ENCODE peak calls at places on chromosomes 4 and X, in four cellular contexts. O, U, Y and J are unnamed samples.

GRCh38 chr4:130210871-130211270 is 1114.9 kb downstream of the C4orf33 start:
- DNase-seq in O (no peak), U (no peak), Y (no peak), J (no peak)

GRCh38 chr4:38241541-38241940 is 281.3 kb downstream of the PTTG2 start:
- DNase-seq in O (no peak), U (no peak), Y (no peak), J (no peak)

GRCh38 chrX:152733261-152733975 is at the start of the genes CSAG1 and MAGEA12:
- DNase-seq in O (peak), U (no peak), Y (no peak), J (no peak)

GRCh38 chr4:6198768-6199343 is 1.5 kb downstream of the JAKMIP1 start:
- DNase-seq in O (no peak), U (no peak), Y (peak), J (peak)

GRCh38 chr4:183200453-183200852 is 101.4 kb downstream of the WWC2 start:
- DNase-seq in O (no peak), U (no peak), Y (no peak), J (peak)

GRCh38 chrX:40474205-40474626 is 106.6 kb upstream of the ATP6AP2 start:
- DNase-seq in O (no peak), U (peak), Y (peak), J (peak)

GRCh38 chrX:110407910-110408545 is 49.4 kb downstream of the RTL9 start:
- DNase-seq in O (peak), U (peak), Y (peak), J (peak)

GRCh38 chrX:133921764-133922389 is 63.5 kb downstream of the GPC3 start:
- DNase-seq in O (peak), U (peak), Y (peak), J (peak)

GRCh38 chr4:10128761-10129160 is 12.2 kb upstream of the WDR1 start:
- DNase-seq in O (no peak), U (no peak), Y (no peak), J (no peak)

GRCh38 chr4:153522800-153523089 is 56.6 kb downstream of the TMEM131L start:
- DNase-seq in O (no peak), U (no peak), Y (no peak), J (no peak)

GRCh38 chrX:15340867-15341266 is 5.5 kb upstream of the PIGA start:
- DNase-seq in O (no peak), U (no peak), Y (no peak), J (no peak)

GRCh38 chr4:53653484-53654053 is 62.3 kb upstream of the LNX1 start:
- DNase-seq in O (no peak), U (no peak), Y (no peak), J (no peak)

GRCh38 chrX:134423606-134424005 is 36.4 kb upstream of the HPRT1 start:
- DNase-seq in O (peak), U (peak), Y (no peak), J (peak)

GRCh38 chr4:53941331-53941730 is 123.1 kb downstream of the CHIC2 start:
- DNase-seq in O (no peak), U (no peak), Y (no peak), J (no peak)

GRCh38 chr4:69025191-69025998 is 70.9 kb upstream of the UGT2B7 start:
- DNase-seq in O (no peak), U (peak), Y (peak), J (peak)

GRCh38 chrX:134406230-134406794 is 53.7 kb upstream of the HPRT1 start:
- DNase-seq in O (peak), U (no peak), Y (no peak), J (no peak)

DNA sequence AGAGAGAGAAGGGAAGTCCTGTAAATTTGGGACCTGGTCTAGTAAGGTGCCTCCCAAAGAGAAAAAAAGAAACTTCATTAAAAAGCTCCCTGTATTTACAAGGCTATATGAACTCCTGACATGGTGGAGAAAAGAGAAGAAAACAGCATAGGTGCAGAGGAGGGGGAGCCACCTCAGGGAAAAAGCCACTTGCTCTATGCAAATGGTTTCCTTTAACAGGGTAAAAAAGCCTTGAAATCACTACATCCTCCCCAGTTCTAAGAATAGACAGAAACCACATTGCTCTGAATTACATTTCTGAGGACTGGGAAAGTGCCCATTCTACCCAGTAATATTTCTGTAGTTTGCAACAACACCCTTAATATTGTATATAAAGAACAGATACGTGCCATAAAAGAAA is 165.5 kb downstream of the KLF8 start:
- DNase-seq in O (no peak), U (no peak), Y (no peak), J (no peak)
- TF ChIP-seq PHF8 in O (no peak), U (no peak), Y (no peak), J (no peak)

GRCh38 chrX:80431502-80431832 is 11.2 kb downstream of the TENT5D start:
- DNase-seq in O (no peak), U (no peak), Y (no peak), J (no peak)

GRCh38 chrX:80432863-80433262 is 12.6 kb downstream of the TENT5D start:
- DNase-seq in O (no peak), U (no peak), Y (no peak), J (no peak)

GRCh38 chrX:80432441-80432840 is 12.2 kb downstream of the TENT5D start:
- DNase-seq in O (no peak), U (no peak), Y (no peak), J (no peak)

DNA sequence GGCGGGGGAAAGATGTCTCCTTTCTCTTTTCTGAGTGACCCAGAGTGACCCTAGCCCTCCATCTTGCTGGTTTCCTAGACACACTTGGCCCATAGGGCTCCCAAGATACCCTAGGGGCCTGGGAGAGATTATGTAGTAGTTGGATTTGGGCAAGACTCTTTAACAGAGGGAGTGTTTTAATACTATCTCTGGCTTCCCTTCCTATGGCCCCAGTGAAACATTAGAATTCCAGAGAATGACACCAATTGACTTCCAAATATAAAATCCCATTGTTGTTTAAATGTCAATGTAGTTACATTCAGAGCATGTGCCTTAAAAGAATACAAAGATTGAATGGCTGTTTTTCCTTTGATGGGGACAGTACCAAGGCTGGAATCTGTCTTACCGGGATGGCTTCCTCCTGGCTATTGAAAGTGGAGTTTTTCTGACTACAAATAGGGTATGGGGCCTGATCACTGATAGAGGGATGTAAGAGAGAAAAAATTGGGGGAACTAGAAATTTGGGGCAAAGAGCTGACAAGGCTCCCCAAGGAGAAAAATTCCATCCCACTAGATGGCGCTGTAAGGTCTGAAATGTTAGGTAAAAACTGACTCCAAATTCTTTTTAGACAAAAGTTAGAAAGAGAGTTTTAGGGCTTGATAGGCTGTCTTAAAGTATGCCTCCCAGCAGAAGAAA is 10.7 kb downstream of the TENT5D start:
- DNase-seq in O (peak), U (no peak), Y (peak), J (no peak)
- TF ChIP-seq PHF8 in O (no peak), U (no peak), Y (no peak), J (no peak)

GRCh38 chr4:141620715-141621114 is 15.7 kb upstream of the IL15 start:
- DNase-seq in O (no peak), U (no peak), Y (no peak), J (no peak)

GRCh38 chr4:141609243-141609642 is 27.1 kb upstream of the IL15 start:
- DNase-seq in O (no peak), U (no peak), Y (no peak), J (no peak)

GRCh38 chr4:141610365-141610764 is 26.0 kb upstream of the IL15 start:
- DNase-seq in O (no peak), U (no peak), Y (no peak), J (no peak)

GRCh38 chr4:141614878-141615586 is 21.4 kb upstream of the IL15 start:
- DNase-seq in O (no peak), U (no peak), Y (no peak), J (no peak)
- TF ChIP-seq PHF8 in O (no peak), U (no peak), Y (no peak), J (no peak)

DNA sequence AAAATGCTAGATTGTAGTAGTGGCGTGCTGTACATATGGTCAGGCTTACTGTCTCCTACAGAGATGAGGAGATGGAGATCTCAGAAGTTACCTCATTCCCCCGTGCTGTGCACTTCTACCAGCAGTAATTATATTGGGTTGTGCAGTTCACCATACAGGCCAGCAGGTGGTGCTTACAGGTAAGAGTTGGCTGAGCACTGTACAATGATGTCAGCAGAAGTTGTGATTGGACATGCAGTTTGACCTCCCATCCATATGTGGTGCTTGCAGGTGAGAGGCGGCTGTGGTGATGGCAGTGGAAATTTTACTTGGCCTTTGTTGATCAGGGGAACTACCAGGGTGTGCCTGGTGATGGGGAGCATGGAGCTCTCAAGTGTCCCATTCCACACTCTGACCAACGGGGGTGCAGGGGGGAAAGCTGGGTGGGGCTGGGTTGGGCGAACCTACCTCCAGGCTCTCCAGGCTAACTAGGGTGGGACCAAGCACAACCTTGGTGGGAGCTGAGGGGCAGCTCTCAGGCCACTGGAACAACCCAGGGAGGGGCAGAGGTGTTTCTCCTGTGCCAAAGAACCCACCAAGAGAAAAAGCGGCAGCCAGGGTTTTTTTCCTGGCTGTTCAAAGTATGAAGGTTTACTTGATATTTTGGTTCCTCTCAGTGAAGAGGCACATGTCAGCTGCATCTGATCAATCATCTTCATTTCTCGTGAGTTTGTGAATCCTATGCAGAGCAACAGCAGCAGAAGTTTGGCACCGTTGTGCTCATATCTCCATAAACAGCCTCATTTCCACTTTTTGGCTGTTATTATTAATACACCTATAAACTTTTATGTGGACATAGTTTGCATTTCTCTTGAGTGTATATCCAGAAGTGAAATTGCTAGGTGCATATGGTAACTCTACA is 73.8 kb upstream of the FREM3 start:
- DNase-seq in O (peak), U (peak), Y (peak), J (peak)
- TF ChIP-seq PHF8 in O (no peak), U (no peak), Y (no peak), J (no peak)

DNA sequence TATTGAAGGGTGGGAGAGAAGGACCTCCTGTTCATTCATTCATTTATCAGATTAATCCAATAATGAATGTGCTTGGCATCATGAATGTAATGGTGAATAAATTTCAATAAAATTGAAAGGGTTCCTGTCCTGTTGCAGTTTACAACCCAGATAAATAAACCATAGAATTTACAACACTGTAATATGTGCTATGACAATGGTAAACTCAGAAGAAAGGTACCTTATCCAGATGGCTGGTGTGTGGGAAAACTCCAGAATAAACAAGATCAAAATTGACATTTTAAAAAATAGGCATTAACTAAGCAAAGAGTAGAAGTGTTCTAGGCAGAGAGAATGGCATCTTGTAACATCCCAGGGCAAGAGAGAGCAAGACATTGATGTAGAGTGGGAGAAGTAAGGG is 15.3 kb downstream of the ARL13A start:
- DNase-seq in O (no peak), U (no peak), Y (no peak), J (no peak)
- TF ChIP-seq PHF8 in O (no peak), U (no peak), Y (no peak), J (no peak)

GRCh38 chrX:43882294-43882681 is at the start of gene MAOB:
- DNase-seq in O (peak), U (peak), Y (peak), J (no peak)
- TF ChIP-seq PHF8 in O (no peak), U (peak), Y (no peak), J (no peak)